ENCODE peak calls at places on chromosome 6, in ten cellular contexts. O is HEK293T; F is cardiac muscle cell; I is HTR-8/SVneo; K is Daoy; L is testis; V is stimulated activated CD8-positive, alpha-beta memory T cell treated with anti-CD3 and anti-CD28 coated beads, Interleukin-15, amount 100 ng/mL, for 48 hours; E is Kasumi-1; H is GM03348; M is NCI-H1417. N is an unnamed sample.

GRCh38 chr6:40586369-40586768 is 795 bp downstream of the LRFN2 start:
- DNase-seq in K (no peak), M (no peak), L (no peak), I (no peak), H (no peak), F (no peak), E (no peak), O (no peak), V (no peak), N (no peak)

GRCh38 chr6:15791401-15792137 is 128.7 kb upstream of the DTNBP1 start:
- DNase-seq in H (no peak), O (no peak), V (no peak), E (no peak), M (no peak), I (no peak), L (no peak), K (no peak), F (no peak), N (no peak)

GRCh38 chr6:36825452-36825851 is 13.8 kb downstream of the CPNE5 start:
- DNase-seq in V (no peak), O (no peak), I (no peak), K (no peak), E (no peak), L (no peak), M (no peak), F (no peak), H (no peak), N (no peak)

GRCh38 chr6:166348305-166348949 is 6.1 kb upstream of the SFT2D1 start:
- DNase-seq in V (no peak), F (no peak), L (no peak), E (no peak), I (no peak), M (no peak), O (no peak), H (no peak), K (no peak), N (no peak)

GRCh38 chr6:43334466-43335095 is 26.0 kb upstream of the CRIP3 start:
- DNase-seq in E (peak; percentile 74), O (peak; percentile 64), K (peak; percentile 49), H (peak; percentile 64), L (no peak), I (peak; percentile 69), M (peak; percentile 47), F (peak; percentile 77), V (no peak), N (peak; percentile 61)

GRCh38 chr6:112222111-112222726 is 32.1 kb downstream of the LAMA4 start:
- DNase-seq in O (no peak), H (peak; percentile 43), V (no peak), K (peak; percentile 79), M (no peak), L (no peak), F (no peak), E (no peak), I (no peak), N (peak; percentile 88)

GRCh38 chr6:1255646-1256365 is 56.1 kb upstream of the FOXQ1 start:
- DNase-seq in K (no peak), L (no peak), O (no peak), H (peak; percentile 55), M (no peak), V (no peak), E (no peak), I (no peak), F (no peak), N (peak; percentile 50)

GRCh38 chr6:104784884-104785283 is 74.8 kb downstream of the HACE1 start:
- DNase-seq in H (peak; percentile 36), M (no peak), V (no peak), O (no peak), F (no peak), I (peak; percentile 10), K (peak; percentile 11), L (no peak), E (peak; percentile 51), N (peak; percentile 15)

N was measured in HFFc6.